ENCODE peak calls at places on chromosomes 4 and X, in six cellular contexts. One of them, this sample, is unnamed.

GRCh38 chr4:29082684-29083083 is 1637.5 kb upstream of the PCDH7 start:
- DNase-seq in foreskin fibroblast: no peak
- DNase-seq in lung: no peak
- DNase-seq in ovary: no peak
- DNase-seq in IMR-90: no peak
- DNase-seq in astrocyte of the cerebellum: no peak
- DNase-seq in this sample: no peak

GRCh38 chrX:116499780-116500179 is 37.0 kb upstream of the CT83 start:
- DNase-seq in foreskin fibroblast: no peak
- DNase-seq in lung: no peak
- DNase-seq in ovary: no peak
- DNase-seq in IMR-90: no peak
- DNase-seq in astrocyte of the cerebellum: no peak
- DNase-seq in this sample: peak

GRCh38 chrX:103608305-103608963 is 671 bp downstream of the TCEAL3 start:
- DNase-seq in foreskin fibroblast: no peak
- DNase-seq in lung: no peak
- DNase-seq in ovary: peak
- DNase-seq in IMR-90: no peak
- DNase-seq in astrocyte of the cerebellum: no peak
- DNase-seq in this sample: no peak

GRCh38 chr4:155667538-155668511 is 1.2 kb downstream of the GUCY1A1 start:
- DNase-seq in foreskin fibroblast: no peak
- DNase-seq in lung: peak
- DNase-seq in ovary: peak
- DNase-seq in IMR-90: peak
- DNase-seq in astrocyte of the cerebellum: no peak
- DNase-seq in this sample: no peak

GRCh38 chrX:3442685-3443084 is 96.2 kb upstream of the MXRA5 start:
- DNase-seq in foreskin fibroblast: no peak
- DNase-seq in lung: no peak
- DNase-seq in ovary: no peak
- DNase-seq in IMR-90: no peak
- DNase-seq in astrocyte of the cerebellum: no peak
- DNase-seq in this sample: no peak

GRCh38 chr4:183337349-183337748 is 15.1 kb upstream of the CLDN24 start:
- DNase-seq in foreskin fibroblast: no peak
- DNase-seq in lung: no peak
- DNase-seq in ovary: no peak
- DNase-seq in IMR-90: no peak
- DNase-seq in astrocyte of the cerebellum: no peak
- DNase-seq in this sample: no peak

GRCh38 chr4:11497212-11497806 is 68.6 kb upstream of the HS3ST1 start:
- DNase-seq in foreskin fibroblast: no peak
- DNase-seq in lung: no peak
- DNase-seq in ovary: no peak
- DNase-seq in IMR-90: no peak
- DNase-seq in astrocyte of the cerebellum: no peak
- DNase-seq in this sample: no peak

GRCh38 chr4:102430511-102430910 is 70.6 kb upstream of the NFKB1 start:
- DNase-seq in foreskin fibroblast: no peak
- DNase-seq in lung: no peak
- DNase-seq in ovary: no peak
- DNase-seq in IMR-90: peak
- DNase-seq in astrocyte of the cerebellum: no peak
- DNase-seq in this sample: no peak

GRCh38 chr4:76250962-76251361 is 559 bp upstream of the FAM47E start:
- DNase-seq in foreskin fibroblast: no peak
- DNase-seq in lung: no peak
- DNase-seq in ovary: no peak
- DNase-seq in IMR-90: no peak
- DNase-seq in astrocyte of the cerebellum: no peak
- DNase-seq in this sample: no peak
- H3K4me3 ChIP-seq in foreskin fibroblast: peak
- H3K4me3 ChIP-seq in lung: peak
- H3K4me3 ChIP-seq in ovary: peak
- H3K4me3 ChIP-seq in IMR-90: no peak
- H3K4me3 ChIP-seq in astrocyte of the cerebellum: peak
- H3K4me3 ChIP-seq in this sample: peak

GRCh38 chr4:77844363-77844762 is 18.3 kb upstream of the MRPL1 start:
- DNase-seq in foreskin fibroblast: no peak
- DNase-seq in lung: no peak
- DNase-seq in ovary: no peak
- DNase-seq in IMR-90: no peak
- DNase-seq in astrocyte of the cerebellum: no peak
- DNase-seq in this sample: no peak
- TF ChIP-seq CTCF in foreskin fibroblast: no peak
- TF ChIP-seq CTCF in lung: no peak
- TF ChIP-seq CTCF in ovary: no peak
- TF ChIP-seq CTCF in IMR-90: no peak
- TF ChIP-seq CTCF in astrocyte of the cerebellum: no peak
- TF ChIP-seq CTCF in this sample: no peak

DNA sequence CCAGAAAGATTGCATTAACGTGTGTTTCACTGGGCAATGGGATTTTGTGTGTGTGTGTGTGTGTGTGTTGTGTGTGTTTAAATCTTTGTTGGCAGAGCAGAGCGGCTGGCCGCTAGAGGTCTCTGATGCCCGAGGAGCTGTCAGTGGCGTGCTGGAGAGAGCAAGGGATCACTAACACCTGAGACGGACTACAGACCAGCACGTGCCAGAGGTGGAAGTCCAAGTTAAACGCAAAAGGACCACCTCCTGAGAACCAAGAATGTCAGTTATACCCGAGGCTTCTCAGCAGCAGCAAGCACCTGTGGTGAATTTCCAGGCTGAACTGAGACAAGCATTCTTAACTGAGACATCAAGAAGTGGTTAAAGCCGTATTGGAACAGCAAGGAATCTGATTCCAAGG is 9.0 kb upstream of the SLC25A14 start:
- DNase-seq in foreskin fibroblast: peak
- DNase-seq in lung: peak
- DNase-seq in ovary: peak
- DNase-seq in IMR-90: peak
- DNase-seq in astrocyte of the cerebellum: no peak
- DNase-seq in this sample: peak
- H3K4me3 ChIP-seq in foreskin fibroblast: no peak
- H3K4me3 ChIP-seq in lung: no peak
- H3K4me3 ChIP-seq in ovary: no peak
- H3K4me3 ChIP-seq in IMR-90: no peak
- H3K4me3 ChIP-seq in astrocyte of the cerebellum: no peak
- H3K4me3 ChIP-seq in this sample: no peak

DNA sequence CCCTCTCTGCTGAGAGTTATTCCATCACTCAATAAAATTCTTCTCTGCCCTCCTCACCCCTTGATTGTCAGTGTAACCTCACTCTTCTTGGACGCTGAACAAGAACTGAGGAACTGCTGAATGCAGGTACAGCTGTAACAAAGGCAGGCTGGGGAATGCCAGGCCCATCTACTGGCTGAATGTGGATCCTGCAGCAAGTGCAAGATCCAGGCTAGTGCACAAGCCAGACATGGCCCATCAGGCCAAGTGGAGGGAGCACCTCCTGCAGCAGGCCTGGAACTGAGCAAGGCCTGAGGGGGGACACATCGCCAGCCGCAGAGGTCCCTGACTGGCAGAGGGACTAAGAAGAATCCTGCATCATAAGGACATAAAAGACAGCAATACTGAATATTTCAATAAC is 411.8 kb upstream of the PCDH10 start:
- DNase-seq in foreskin fibroblast: no peak
- DNase-seq in lung: no peak
- DNase-seq in ovary: no peak
- DNase-seq in IMR-90: no peak
- DNase-seq in astrocyte of the cerebellum: no peak
- DNase-seq in this sample: no peak
- TF ChIP-seq CTCF in foreskin fibroblast: no peak
- TF ChIP-seq CTCF in lung: no peak
- TF ChIP-seq CTCF in ovary: no peak
- TF ChIP-seq CTCF in IMR-90: no peak
- TF ChIP-seq CTCF in astrocyte of the cerebellum: no peak
- TF ChIP-seq CTCF in this sample: no peak

DNA sequence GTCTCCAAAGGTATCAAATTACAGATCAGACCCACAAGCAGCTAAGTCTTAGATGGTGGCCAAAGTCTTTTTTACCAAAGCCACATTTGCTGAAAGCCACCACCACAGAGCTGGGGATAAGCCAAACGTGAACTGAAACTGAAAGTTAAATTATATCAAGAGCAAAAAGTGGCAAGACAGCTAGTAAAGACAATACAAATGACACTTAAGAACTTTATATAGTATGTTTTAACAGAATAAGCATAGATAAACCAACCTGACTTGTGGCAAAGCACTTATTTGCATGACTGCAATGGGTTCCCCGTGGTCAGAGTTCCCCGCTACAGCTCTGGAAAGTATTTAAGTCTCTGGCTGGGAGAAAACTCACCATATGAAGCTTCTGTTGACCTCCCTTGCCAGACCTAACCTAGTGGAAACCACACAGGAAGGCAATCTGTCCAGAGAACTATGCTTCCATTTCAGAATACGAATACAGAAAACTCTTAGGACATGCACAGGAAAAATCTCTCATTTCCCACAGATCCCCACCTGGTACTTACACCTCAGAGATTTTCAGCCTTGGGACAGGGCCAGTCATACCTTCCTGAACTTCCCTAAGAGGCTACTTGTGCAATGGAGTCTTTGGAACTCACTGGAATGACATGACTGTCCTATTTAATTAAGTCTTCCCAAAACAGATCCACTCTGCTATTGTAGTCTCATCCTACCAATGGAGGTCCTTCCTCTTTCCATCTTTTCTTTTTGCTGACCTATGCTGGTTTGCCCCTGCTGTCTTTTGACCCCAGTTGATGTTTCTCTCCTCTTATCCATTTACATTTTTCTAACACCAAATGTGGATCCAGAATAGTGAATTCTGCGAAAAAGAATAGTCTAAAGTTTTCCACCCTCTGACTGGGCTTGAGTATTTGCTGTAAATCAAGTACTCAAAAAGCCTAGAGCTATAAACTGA is 225.1 kb downstream of the NR3C2 start:
- DNase-seq in foreskin fibroblast: no peak
- DNase-seq in lung: no peak
- DNase-seq in ovary: no peak
- DNase-seq in IMR-90: no peak
- DNase-seq in astrocyte of the cerebellum: peak
- DNase-seq in this sample: no peak
- H3K4me3 ChIP-seq in foreskin fibroblast: no peak
- H3K4me3 ChIP-seq in lung: no peak
- H3K4me3 ChIP-seq in ovary: no peak
- H3K4me3 ChIP-seq in IMR-90: no peak
- H3K4me3 ChIP-seq in astrocyte of the cerebellum: peak
- H3K4me3 ChIP-seq in this sample: no peak

DNA sequence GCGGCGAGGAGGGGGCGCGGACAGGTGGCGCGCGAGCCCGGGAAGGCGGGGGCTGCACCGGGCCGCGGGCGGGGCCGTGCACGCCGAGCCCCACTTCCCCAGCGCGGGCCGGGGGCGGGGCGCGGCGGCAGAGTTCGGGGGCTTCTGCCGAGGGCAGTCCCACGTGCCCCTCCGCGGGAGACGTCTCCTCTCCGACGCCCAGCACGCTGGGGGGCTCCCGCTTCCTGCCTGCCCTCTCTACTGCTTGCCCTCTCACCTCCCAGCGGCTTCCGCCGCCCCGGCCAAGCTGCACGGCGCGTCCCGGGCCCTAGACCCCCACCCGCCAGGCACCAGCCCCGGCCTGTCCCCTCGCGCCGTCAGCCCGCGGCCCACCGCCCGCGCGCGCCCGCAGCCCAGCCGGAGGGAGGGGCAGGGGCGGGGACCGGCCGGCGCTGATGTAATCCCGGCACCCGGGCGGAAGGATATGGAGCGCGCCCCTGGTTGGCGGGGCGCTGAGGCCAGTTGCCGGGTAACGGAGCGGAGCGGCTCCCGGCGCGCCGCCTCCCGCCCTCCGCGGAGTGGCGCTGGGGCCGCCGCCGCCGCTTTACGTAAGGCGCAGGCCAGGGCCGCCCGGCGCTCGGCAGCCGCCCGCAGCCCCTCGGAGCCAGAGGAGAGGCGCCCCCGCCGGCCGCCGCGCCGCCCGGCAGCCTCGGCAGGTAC is at the start of gene KIAA0232:
- DNase-seq in foreskin fibroblast: peak
- DNase-seq in lung: peak
- DNase-seq in ovary: peak
- DNase-seq in IMR-90: peak
- DNase-seq in astrocyte of the cerebellum: peak
- DNase-seq in this sample: peak
- TF ChIP-seq CTCF in foreskin fibroblast: no peak
- TF ChIP-seq CTCF in lung: no peak
- TF ChIP-seq CTCF in ovary: no peak
- TF ChIP-seq CTCF in IMR-90: peak
- TF ChIP-seq CTCF in astrocyte of the cerebellum: no peak
- TF ChIP-seq CTCF in this sample: no peak

GRCh38 chr4:54647070-54647469 is 10.7 kb upstream of the KIT start:
- DNase-seq in foreskin fibroblast: no peak
- DNase-seq in lung: no peak
- DNase-seq in ovary: no peak
- DNase-seq in IMR-90: no peak
- DNase-seq in astrocyte of the cerebellum: no peak
- DNase-seq in this sample: no peak

GRCh38 chr4:54637325-54637724 is 20.4 kb upstream of the KIT start:
- DNase-seq in foreskin fibroblast: no peak
- DNase-seq in lung: no peak
- DNase-seq in ovary: no peak
- DNase-seq in IMR-90: no peak
- DNase-seq in astrocyte of the cerebellum: no peak
- DNase-seq in this sample: no peak

GRCh38 chr4:54643958-54644357 is 13.8 kb upstream of the KIT start:
- DNase-seq in foreskin fibroblast: no peak
- DNase-seq in lung: no peak
- DNase-seq in ovary: no peak
- DNase-seq in IMR-90: no peak
- DNase-seq in astrocyte of the cerebellum: no peak
- DNase-seq in this sample: no peak

GRCh38 chr4:54645830-54646229 is 11.9 kb upstream of the KIT start:
- DNase-seq in foreskin fibroblast: no peak
- DNase-seq in lung: no peak
- DNase-seq in ovary: no peak
- DNase-seq in IMR-90: no peak
- DNase-seq in astrocyte of the cerebellum: no peak
- DNase-seq in this sample: no peak

DNA sequence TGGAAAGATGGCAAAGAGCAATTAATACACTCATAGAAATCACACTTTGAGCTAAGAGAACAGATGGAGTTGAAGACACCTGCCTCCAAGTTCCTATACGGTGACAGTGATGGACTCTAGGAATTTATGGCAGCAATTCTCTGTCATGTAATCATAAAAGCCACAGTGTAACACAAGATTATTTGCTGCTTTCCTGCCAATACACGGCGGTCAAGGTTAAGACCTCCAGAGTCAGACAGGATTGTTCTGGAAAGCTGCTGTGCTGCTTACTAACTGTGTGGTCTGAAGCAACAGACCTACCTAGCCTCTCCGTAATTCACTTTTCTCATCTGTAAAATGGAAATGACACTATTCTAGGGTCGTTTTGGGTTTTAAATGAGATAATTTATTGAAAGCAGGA is 14.6 kb upstream of the KIT start:
- DNase-seq in foreskin fibroblast: no peak
- DNase-seq in lung: no peak
- DNase-seq in ovary: no peak
- DNase-seq in IMR-90: no peak
- DNase-seq in astrocyte of the cerebellum: no peak
- DNase-seq in this sample: no peak
- H3K4me3 ChIP-seq in foreskin fibroblast: no peak
- H3K4me3 ChIP-seq in lung: no peak
- H3K4me3 ChIP-seq in ovary: no peak
- H3K4me3 ChIP-seq in IMR-90: no peak
- H3K4me3 ChIP-seq in astrocyte of the cerebellum: no peak
- H3K4me3 ChIP-seq in this sample: no peak